ENCODE peak calls at places on chromosome 3, in ten cellular contexts. Y is MCF 10A, J is AG04450, N is cardiac fibroblast, M is DMS53, R is MV-4-11, U is Ammon's horn, P is SK-N-SH, C is left ventricle myocardium inferior, H is Right ventricle myocardium superior. L is an unnamed sample.
A peak's percentile ranks its signal among the peaks of the same experiment; 100 is the strongest.

GRCh38 chr3:29537889-29538609 is 257.2 kb downstream of the RBMS3 start:
- DNase-seq in U (no peak), M (no peak), J (no peak), R (no peak), N (peak; percentile 41), P (no peak), H (no peak), C (no peak), Y (no peak), L (no peak)

GRCh38 chr3:62558549-62559112 is 185.3 kb upstream of the FEZF2 start:
- DNase-seq in P (peak; percentile 53), M (peak; percentile 0), U (no peak), R (peak; percentile 15), J (no peak), H (no peak), Y (peak; percentile 48), N (peak; percentile 38), C (no peak), L (peak; percentile 57)

GRCh38 chr3:180909369-180910127 is 2.9 kb upstream of the FXR1 start:
- DNase-seq in M (no peak), H (no peak), N (no peak), P (no peak), C (no peak), Y (no peak), J (no peak), R (no peak), U (no peak), L (no peak)

GRCh38 chr3:158789592-158789991 is 12.3 kb upstream of the MFSD1 start:
- DNase-seq in C (no peak), N (peak; percentile 78), P (peak; percentile 20), J (no peak), Y (peak; percentile 55), U (peak; percentile 37), H (no peak), M (peak; percentile 62), R (peak; percentile 38), L (no peak)

GRCh38 chr3:52527039-52527731 is 6.5 kb downstream of the NT5DC2 start:
- DNase-seq in J (no peak), Y (no peak), R (no peak), M (no peak), C (peak; percentile 14), U (no peak), N (no peak), P (no peak), H (peak; percentile 43), L (no peak)

GRCh38 chr3:52520716-52521487 is 12.8 kb downstream of the NT5DC2 start:
- DNase-seq in M (no peak), R (no peak), J (no peak), U (no peak), H (peak; percentile 43), C (no peak), N (no peak), Y (no peak), P (no peak), L (no peak)

GRCh38 chr3:127867986-127868385 is 45.7 kb upstream of the MGLL start:
- DNase-seq in C (no peak), P (no peak), U (no peak), N (peak; percentile 66), H (no peak), M (no peak), J (no peak), R (peak; percentile 10), Y (no peak), L (no peak)

GRCh38 chr3:7506606-7507180 is 645.8 kb downstream of the GRM7 start:
- DNase-seq in C (no peak), H (no peak), P (no peak), R (no peak), M (peak; percentile 5), U (no peak), Y (peak; percentile 15), J (no peak), N (peak; percentile 15), L (no peak)

GRCh38 chr3:39869890-39870289 is 60.5 kb downstream of the MYRIP start:
- DNase-seq in N (no peak), M (no peak), J (no peak), U (no peak), C (no peak), P (no peak), Y (no peak), R (no peak), H (no peak), L (no peak)

GRCh38 chr3:14806641-14807263 is 12.0 kb upstream of the FGD5 start:
- DNase-seq in H (no peak), P (no peak), U (no peak), M (no peak), Y (peak; percentile 42), C (no peak), J (no peak), R (peak; percentile 91), N (peak; percentile 22), L (no peak)

GRCh38 chr3:32454731-32455608 is 47.7 kb downstream of the CMTM6 start:
- DNase-seq in C (no peak), M (no peak), N (no peak), P (no peak), Y (no peak), R (no peak), J (no peak), U (no peak), H (no peak), L (no peak)

GRCh38 chr3:186152889-186153292 is 44.0 kb upstream of the ETV5 start:
- DNase-seq in R (peak; percentile 98), U (no peak), J (no peak), N (no peak), C (no peak), H (no peak), M (no peak), P (no peak), Y (no peak), L (no peak)

GRCh38 chr3:13891492-13892073 is 11.7 kb upstream of the WNT7A start:
- DNase-seq in M (no peak), N (no peak), U (no peak), P (no peak), C (no peak), H (no peak), J (no peak), Y (peak; percentile 29), R (peak; percentile 15), L (no peak)

GRCh38 chr3:59131016-59131771 is 81.4 kb upstream of the CFAP20DC start:
- DNase-seq in C (no peak), Y (no peak), R (no peak), P (peak; percentile 65), M (no peak), U (no peak), N (no peak), J (no peak), H (no peak), L (no peak)

GRCh38 chr3:131067983-131068382 is 41.3 kb downstream of the NEK11 start:
- DNase-seq in R (no peak), C (peak; percentile 37), P (no peak), N (no peak), J (no peak), M (no peak), U (no peak), Y (no peak), H (no peak), L (no peak)

GRCh38 chr3:45915518-45916231 is 27.6 kb upstream of the CXCR6 start:
- DNase-seq in U (no peak), J (peak; percentile 70), C (no peak), M (no peak), Y (peak; percentile 92), H (no peak), N (peak; percentile 79), P (no peak), R (peak; percentile 96), L (no peak)